ENCODE peak calls at places on chromosome 15, in nine cellular contexts. S is SJSA1; R is sigmoid colon; U is IMR-90; W is CD8-positive, alpha-beta T cell; X is dorsolateral prefrontal cortex; E is body of pancreas; O is neuronal stem cell; F is PC-3. V is an unnamed sample. For H3K27me3, the result is how much of the 10 kb centered on the place peaks cover.

GRCh38 chr15:70492240-70493177 is 270.8 kb downstream of the UACA start:
- DNase-seq in S (peak), R (no peak), U (peak), W (peak), X (no peak), E (peak), O (no peak), F (peak), V (peak)

GRCh38 chr15:45498701-45499100 is 23.9 kb downstream of the SLC30A4 start:
- DNase-seq in S (no peak), R (no peak), U (no peak), W (no peak), X (no peak), E (no peak), O (no peak), F (no peak), V (no peak)

GRCh38 chr15:56052389-56053045 is 59.1 kb upstream of the NEDD4 start:
- DNase-seq in S (peak), R (no peak), U (peak), W (no peak), X (no peak), E (no peak), O (no peak), F (peak), V (no peak)

GRCh38 chr15:68341851-68342336 is 64.3 kb downstream of the FEM1B start:
- DNase-seq in S (no peak), R (no peak), U (peak), W (no peak), X (no peak), E (no peak), O (no peak), F (no peak), V (no peak)

GRCh38 chr15:39691229-39691628 is 91.4 kb downstream of the FSIP1 start:
- DNase-seq in S (no peak), R (no peak), U (no peak), W (no peak), X (no peak), E (no peak), O (no peak), F (no peak), V (no peak)

GRCh38 chr15:40379853-40380252 is 2.7 kb upstream of the KNSTRN start:
- DNase-seq in S (peak), R (peak), U (peak), W (no peak), X (no peak), E (peak), O (no peak), F (peak), V (peak)

GRCh38 chr15:69760263-69760855 is 307.7 kb downstream of the RPLP1 start:
- DNase-seq in S (no peak), R (no peak), U (peak), W (no peak), X (no peak), E (peak), O (no peak), F (no peak), V (no peak)

GRCh38 chr15:100094127-100094510 is 247.7 kb downstream of the ADAMTS17 start:
- DNase-seq in S (no peak), R (peak), U (no peak), W (no peak), X (no peak), E (no peak), O (no peak), F (no peak), V (no peak)

GRCh38 chr15:77819841-77820728 is 187.4 kb upstream of the LINGO1 start:
- DNase-seq in S (no peak), R (no peak), U (no peak), W (no peak), X (no peak), E (no peak), O (no peak), F (peak), V (no peak)

DNA sequence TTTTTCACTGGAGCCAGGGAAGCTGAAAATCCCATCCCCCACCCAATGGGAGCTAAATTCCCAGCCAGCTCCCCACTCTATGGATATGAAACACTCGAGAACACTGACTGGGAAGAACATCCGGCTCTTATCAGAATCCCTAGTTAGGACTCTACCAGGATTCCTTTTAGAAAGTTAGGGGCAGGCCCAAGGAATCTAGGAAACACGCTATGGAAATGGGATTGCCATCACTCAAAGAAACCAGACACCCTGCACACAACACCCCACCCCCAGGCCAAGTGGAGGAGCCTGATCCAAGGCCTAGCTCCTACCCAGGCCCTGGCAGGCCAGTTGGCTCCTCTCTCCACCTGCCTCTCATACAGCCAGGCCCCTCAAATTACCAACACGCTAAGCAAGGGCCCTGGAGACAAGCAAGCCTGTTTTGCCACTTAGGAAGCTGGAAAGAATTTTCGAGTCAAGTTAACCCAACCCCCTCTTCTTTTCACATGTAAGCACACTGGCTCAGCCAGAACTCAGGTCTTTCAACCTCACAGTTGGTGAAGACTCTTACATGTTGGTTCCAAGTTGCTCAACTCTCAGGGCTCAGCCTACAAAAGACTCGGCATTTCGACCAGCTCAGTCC is 75.5 kb downstream of the RBPMS2 start:
- DNase-seq in S (no peak), R (no peak), U (peak), W (no peak), X (no peak), E (peak), O (no peak), F (no peak), V (peak)
- H3K27ac ChIP-seq in S (no peak), R (peak), U (peak), W (no peak), X (peak), E (peak), O (peak), F (no peak), V (peak)

GRCh38 chr15:66842710-66843441 is 140.8 kb downstream of the SMAD6 start:
- DNase-seq in S (peak), R (peak), U (peak), W (no peak), X (no peak), E (peak), O (no peak), F (peak), V (peak)
- H3K27me3 ChIP-seq in S (under half), R (under half), U (under half), W (under half), X (under half), E (under half), O (under half), F (under half), V (under half)

DNA sequence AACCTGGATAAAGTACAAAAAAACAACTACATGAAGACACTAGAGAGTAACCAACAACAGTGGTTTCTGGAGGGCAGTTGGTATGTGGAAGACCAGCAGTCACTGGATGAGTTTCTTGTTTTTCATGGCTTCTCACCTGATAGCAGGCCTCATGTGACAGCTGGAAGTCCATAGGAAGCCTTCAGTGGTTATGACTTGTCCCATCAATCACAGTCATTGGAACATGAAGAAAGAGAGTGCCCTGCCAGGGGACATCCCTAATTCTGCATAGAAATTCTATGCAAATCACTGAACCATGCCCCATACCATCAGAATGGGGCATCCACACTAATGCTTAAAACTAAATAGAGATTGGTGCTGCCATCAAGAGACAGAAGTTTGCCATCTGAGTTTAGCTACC is 81.6 kb downstream of the AKAP13 start:
- DNase-seq in S (no peak), R (no peak), U (no peak), W (no peak), X (no peak), E (no peak), O (no peak), F (no peak), V (no peak)
- H3K27ac ChIP-seq in S (no peak), R (no peak), U (no peak), W (no peak), X (no peak), E (no peak), O (no peak), F (no peak), V (no peak)

GRCh38 chr15:80730931-80731330 is 35.8 kb downstream of the ABHD17C start:
- DNase-seq in S (no peak), R (no peak), U (no peak), W (no peak), X (no peak), E (no peak), O (no peak), F (no peak), V (no peak)

GRCh38 chr15:80727196-80727595 is 32.1 kb downstream of the ABHD17C start:
- DNase-seq in S (no peak), R (no peak), U (peak), W (no peak), X (no peak), E (no peak), O (no peak), F (no peak), V (no peak)

GRCh38 chr15:80730395-80730794 is 35.3 kb downstream of the ABHD17C start:
- DNase-seq in S (no peak), R (no peak), U (no peak), W (no peak), X (no peak), E (no peak), O (no peak), F (no peak), V (no peak)

GRCh38 chr15:80732148-80732547 is 37.0 kb downstream of the ABHD17C start:
- DNase-seq in S (no peak), R (no peak), U (no peak), W (no peak), X (no peak), E (no peak), O (no peak), F (no peak), V (no peak)

DNA sequence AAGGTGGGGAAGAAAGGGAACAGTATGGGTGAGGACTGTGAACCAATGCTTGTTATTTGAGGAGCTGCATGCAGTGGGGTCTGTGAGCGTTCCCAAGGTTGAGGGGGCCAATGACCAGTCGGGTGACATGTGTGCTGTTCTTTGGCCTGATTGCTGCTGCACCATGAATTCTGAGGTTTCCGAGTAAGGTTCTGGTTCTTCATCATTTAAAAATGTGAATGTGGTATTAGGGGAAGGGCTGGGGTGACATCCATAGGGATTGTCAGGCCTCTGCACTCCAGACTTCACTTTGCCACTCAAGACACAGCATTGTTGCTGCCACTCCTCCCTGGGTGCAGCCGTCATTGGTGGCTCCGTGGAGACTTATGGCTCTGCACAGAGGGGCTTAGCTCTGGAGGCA is 32.5 kb downstream of the ABHD17C start:
- DNase-seq in S (no peak), R (no peak), U (no peak), W (no peak), X (no peak), E (no peak), O (no peak), F (no peak), V (no peak)
- H3K27me3 ChIP-seq in S (under half), R (under half), U (under half), W (under half), X (under half), E (under half), O (under half), F (under half), V (under half)

GRCh38 chr15:47746516-47746915 is 29.2 kb downstream of the SEMA6D start:
- DNase-seq in S (no peak), R (no peak), U (no peak), W (no peak), X (no peak), E (no peak), O (no peak), F (no peak), V (no peak)

GRCh38 chr15:47753591-47753990 is 36.3 kb downstream of the SEMA6D start:
- DNase-seq in S (no peak), R (no peak), U (no peak), W (no peak), X (no peak), E (no peak), O (no peak), F (no peak), V (no peak)

GRCh38 chr15:47750030-47750739 is 32.9 kb downstream of the SEMA6D start:
- DNase-seq in S (peak), R (no peak), U (peak), W (no peak), X (no peak), E (no peak), O (no peak), F (peak), V (no peak)

GRCh38 chr15:47754312-47754711 is 37.0 kb downstream of the SEMA6D start:
- DNase-seq in S (no peak), R (no peak), U (peak), W (no peak), X (no peak), E (no peak), O (no peak), F (no peak), V (no peak)

DNA sequence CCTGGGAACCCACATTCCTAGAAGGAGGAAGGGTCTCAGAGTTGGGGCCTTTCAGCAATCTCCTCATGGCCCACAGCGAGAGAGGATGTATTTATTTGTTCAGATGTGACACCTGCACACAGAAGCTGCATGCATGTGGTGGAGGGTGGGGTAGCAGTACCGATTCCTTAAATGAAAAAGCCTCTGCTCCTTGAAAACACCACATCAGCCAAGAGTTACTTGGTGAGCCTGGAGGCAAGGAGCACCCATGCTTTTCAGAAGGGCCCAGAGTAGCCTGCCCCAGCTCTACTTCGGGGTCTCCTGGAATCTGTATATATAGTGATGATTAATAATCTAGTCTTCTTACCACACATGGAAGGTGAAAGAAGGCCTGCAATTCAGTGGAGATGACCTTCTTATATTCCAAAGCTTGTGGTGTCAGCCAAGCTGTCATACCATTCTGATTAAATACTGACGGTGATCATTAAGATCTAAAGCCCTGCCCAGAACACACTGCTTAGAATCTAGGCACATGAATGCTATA is 33.5 kb downstream of the SEMA6D start:
- DNase-seq in S (no peak), R (no peak), U (no peak), W (no peak), X (no peak), E (no peak), O (no peak), F (no peak), V (no peak)
- H3K27ac ChIP-seq in S (peak), R (no peak), U (peak), W (no peak), X (no peak), E (no peak), O (no peak), F (no peak), V (no peak)

GRCh38 chr15:101504373-101504772 is 14.9 kb upstream of the PCSK6 start:
- DNase-seq in S (no peak), R (no peak), U (no peak), W (no peak), X (no peak), E (no peak), O (no peak), F (no peak), V (no peak)

GRCh38 chr15:101500865-101501551 is 11.5 kb upstream of the PCSK6 start:
- DNase-seq in S (no peak), R (no peak), U (no peak), W (no peak), X (no peak), E (no peak), O (no peak), F (no peak), V (no peak)

GRCh38 chr15:101501703-101502373 is 12.3 kb upstream of the PCSK6 start:
- DNase-seq in S (no peak), R (no peak), U (no peak), W (peak), X (no peak), E (no peak), O (peak), F (peak), V (no peak)

GRCh38 chr15:101503296-101503599 is 13.7 kb upstream of the PCSK6 start:
- DNase-seq in S (no peak), R (no peak), U (no peak), W (no peak), X (no peak), E (no peak), O (no peak), F (no peak), V (no peak)

DNA sequence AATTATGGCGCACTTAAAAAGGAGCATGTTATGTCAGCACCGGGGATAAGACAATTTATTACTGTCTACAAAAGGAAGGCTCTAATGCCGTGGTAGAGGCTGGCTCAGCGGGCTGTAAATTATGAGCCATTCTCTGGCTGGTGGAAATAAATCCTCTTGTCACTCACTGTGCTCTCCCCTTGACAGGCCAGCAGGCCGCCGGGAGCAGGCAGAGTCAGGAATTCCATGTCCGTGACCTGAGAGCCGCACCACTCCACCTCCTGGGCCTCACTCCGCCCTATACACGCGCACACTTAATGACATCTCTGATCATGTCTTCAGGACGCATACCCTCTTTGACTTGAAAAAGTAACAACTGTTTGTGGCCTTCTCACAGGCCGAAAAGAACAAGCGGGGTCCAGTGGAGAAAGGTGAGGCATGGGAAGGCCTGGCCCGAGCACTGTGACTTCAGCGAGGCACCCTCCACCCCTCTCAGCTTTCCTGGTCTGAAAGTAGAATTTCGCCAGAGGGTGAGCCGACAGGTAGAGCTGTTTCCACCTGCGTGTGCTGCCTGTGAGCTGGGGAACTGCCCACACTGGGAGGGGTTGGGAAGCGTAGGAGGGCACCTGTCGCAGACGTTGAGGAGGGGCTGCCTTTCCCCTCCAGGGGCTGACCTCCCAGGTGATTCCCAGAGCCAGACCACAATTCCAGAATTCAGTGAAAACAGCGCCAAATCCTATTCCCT is 13.2 kb upstream of the PCSK6 start:
- DNase-seq in S (no peak), R (no peak), U (no peak), W (no peak), X (no peak), E (no peak), O (no peak), F (no peak), V (no peak)
- H3K27me3 ChIP-seq in S (under half), R (under half), U (under half), W (under half), X (under half), E (under half), O (under half), F (under half), V (under half)

GRCh38 chr15:34582461-34583357 is 742 bp downstream of the GOLGA8B start:
- DNase-seq in S (peak), R (no peak), U (peak), W (no peak), X (no peak), E (peak), O (peak), F (peak), V (peak)
- H3K27ac ChIP-seq in S (no peak), R (peak), U (peak), W (peak), X (peak), E (peak), O (no peak), F (no peak), V (peak)

V was measured in heart right ventricle.